ENCODE peak calls at places on chromosome 13, in four cellular contexts. One of them, this sample, is unnamed.

GRCh38 chr13:99197257-99197651 is 3.4 kb upstream of the UBAC2 start:
- DNase-seq in neural progenitor cell: no peak
- DNase-seq in fibroblast of lung: no peak
- DNase-seq in AG04450: no peak
- DNase-seq in this sample: no peak

GRCh38 chr13:95677564-95678386 is 836 bp downstream of the DNAJC3 start:
- DNase-seq in AG04450: no peak
- DNase-seq in neural progenitor cell: peak
- DNase-seq in fibroblast of lung: peak
- DNase-seq in this sample: peak

GRCh38 chr13:61036715-61037114 is 378.9 kb downstream of the PCDH20 start:
- DNase-seq in AG04450: no peak
- DNase-seq in fibroblast of lung: peak
- DNase-seq in neural progenitor cell: no peak
- DNase-seq in this sample: no peak

GRCh38 chr13:41649659-41650058 is 192.3 kb downstream of the RGCC start:
- DNase-seq in neural progenitor cell: peak
- DNase-seq in AG04450: no peak
- DNase-seq in fibroblast of lung: peak
- DNase-seq in this sample: no peak

GRCh38 chr13:39656325-39656677 is 839 bp downstream of the COG6 start:
- DNase-seq in neural progenitor cell: peak
- DNase-seq in fibroblast of lung: no peak
- DNase-seq in AG04450: no peak
- DNase-seq in this sample: no peak

GRCh38 chr13:97267418-97268059 is 45.4 kb downstream of the MBNL2 start:
- DNase-seq in fibroblast of lung: peak
- DNase-seq in AG04450: no peak
- DNase-seq in neural progenitor cell: peak
- DNase-seq in this sample: no peak

GRCh38 chr13:33181264-33181663 is 104.3 kb downstream of the STARD13 start:
- DNase-seq in fibroblast of lung: no peak
- DNase-seq in neural progenitor cell: no peak
- DNase-seq in AG04450: no peak
- DNase-seq in this sample: no peak

GRCh38 chr13:31264146-31264545 is 64.4 kb downstream of the B3GLCT start:
- DNase-seq in neural progenitor cell: no peak
- DNase-seq in fibroblast of lung: no peak
- DNase-seq in AG04450: no peak
- DNase-seq in this sample: no peak

GRCh38 chr13:19161308-19161707 is 20.3 kb downstream of the TUBA3C start:
- DNase-seq in neural progenitor cell: no peak
- DNase-seq in AG04450: no peak
- DNase-seq in fibroblast of lung: no peak
- DNase-seq in this sample: no peak

GRCh38 chr13:34256236-34256635 is 438.3 kb downstream of the RFC3 start:
- DNase-seq in AG04450: no peak
- DNase-seq in neural progenitor cell: no peak
- DNase-seq in fibroblast of lung: no peak
- DNase-seq in this sample: no peak

GRCh38 chr13:20945952-20946383 is 43.4 kb upstream of the XPO4 start:
- DNase-seq in AG04450: no peak
- DNase-seq in neural progenitor cell: peak
- DNase-seq in fibroblast of lung: peak
- DNase-seq in this sample: peak

GRCh38 chr13:29859971-29860370 is 9.6 kb upstream of the UBL3 start:
- DNase-seq in AG04450: no peak
- DNase-seq in fibroblast of lung: peak
- DNase-seq in neural progenitor cell: no peak
- DNase-seq in this sample: no peak

GRCh38 chr13:23699271-23699670 is 129.1 kb downstream of the TNFRSF19 start:
- DNase-seq in AG04450: no peak
- DNase-seq in fibroblast of lung: no peak
- DNase-seq in neural progenitor cell: no peak
- DNase-seq in this sample: no peak

GRCh38 chr13:25097426-25097825 is 1.5 kb downstream of the PABPC3 start:
- DNase-seq in fibroblast of lung: no peak
- DNase-seq in neural progenitor cell: no peak
- DNase-seq in AG04450: no peak
- DNase-seq in this sample: no peak

GRCh38 chr13:25095862-25096453 is at the start of gene PABPC3:
- DNase-seq in AG04450: no peak
- DNase-seq in neural progenitor cell: no peak
- DNase-seq in fibroblast of lung: no peak
- DNase-seq in this sample: no peak
- H3K4me3 ChIP-seq in AG04450: peak
- H3K4me3 ChIP-seq in neural progenitor cell: no peak
- H3K4me3 ChIP-seq in fibroblast of lung: peak
- H3K4me3 ChIP-seq in this sample: peak

DNA sequence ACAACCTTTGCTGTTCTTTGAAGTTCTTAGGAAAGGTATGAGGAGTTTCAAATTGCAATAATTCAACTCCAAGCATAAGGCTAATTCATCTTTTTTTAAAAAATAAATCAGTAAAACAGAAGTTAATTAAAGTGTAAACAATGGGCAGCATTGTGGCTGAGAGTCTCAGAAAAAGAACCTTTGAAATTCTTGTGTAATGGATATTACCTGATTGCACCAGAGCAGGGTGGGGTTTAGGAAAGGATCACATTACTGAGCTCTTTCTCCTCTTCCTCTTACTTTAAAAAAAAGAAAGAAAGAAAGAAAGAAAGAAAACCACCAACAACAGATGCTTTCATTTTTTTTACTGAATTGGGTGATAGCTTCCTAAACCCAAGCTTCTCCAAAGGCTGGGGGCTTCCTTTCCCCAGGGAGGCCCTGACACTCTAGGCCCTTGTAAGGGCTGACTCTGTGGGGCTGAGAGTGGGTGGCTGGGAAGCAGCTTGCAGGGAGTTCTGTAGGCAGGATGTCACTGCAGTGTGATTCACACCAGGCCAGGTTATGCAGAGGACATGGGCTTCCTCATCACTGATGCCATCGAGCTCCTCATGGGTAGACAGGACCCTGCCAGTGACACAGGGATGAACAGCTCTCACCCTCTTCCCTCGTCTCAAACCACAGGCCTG is 564.5 kb downstream of the FGF9 start:
- DNase-seq in fibroblast of lung: no peak
- DNase-seq in neural progenitor cell: peak
- DNase-seq in AG04450: no peak
- DNase-seq in this sample: no peak
- H3K27ac ChIP-seq in fibroblast of lung: no peak
- H3K27ac ChIP-seq in neural progenitor cell: no peak
- H3K27ac ChIP-seq in AG04450: no peak
- H3K27ac ChIP-seq in this sample: no peak

GRCh38 chr13:50075619-50076097 is 60.4 kb downstream of the KCNRG start:
- DNase-seq in fibroblast of lung: no peak
- DNase-seq in neural progenitor cell: no peak
- DNase-seq in AG04450: no peak
- DNase-seq in this sample: no peak
- H3K4me3 ChIP-seq in fibroblast of lung: peak
- H3K4me3 ChIP-seq in neural progenitor cell: no peak
- H3K4me3 ChIP-seq in AG04450: no peak
- H3K4me3 ChIP-seq in this sample: no peak

GRCh38 chr13:110000534-110001345 is 214.4 kb upstream of the IRS2 start:
- DNase-seq in fibroblast of lung: peak
- DNase-seq in neural progenitor cell: no peak
- DNase-seq in AG04450: no peak
- DNase-seq in this sample: no peak
- H3K27ac ChIP-seq in fibroblast of lung: no peak
- H3K27ac ChIP-seq in neural progenitor cell: no peak
- H3K27ac ChIP-seq in AG04450: peak
- H3K27ac ChIP-seq in this sample: no peak

DNA sequence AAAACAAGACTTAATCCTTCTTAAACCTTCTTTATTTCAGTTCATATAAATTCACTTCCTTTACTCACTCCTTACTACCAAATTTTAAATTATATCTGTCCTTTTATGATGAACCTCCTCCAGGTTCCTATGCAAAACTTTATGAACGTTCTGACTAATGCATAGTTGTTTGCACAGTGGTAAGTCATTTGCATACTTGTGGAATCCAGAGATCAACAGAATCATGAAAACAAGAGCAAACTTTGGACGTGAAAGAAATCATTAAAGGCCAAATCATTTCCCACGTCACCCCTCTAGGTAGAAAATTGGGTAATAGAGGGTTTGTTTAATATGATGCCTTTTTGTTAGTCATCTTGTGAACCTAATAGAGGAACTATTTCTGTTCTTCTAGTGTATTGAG is 32.3 kb upstream of the MYCBP2 start:
- DNase-seq in AG04450: no peak
- DNase-seq in fibroblast of lung: peak
- DNase-seq in neural progenitor cell: no peak
- DNase-seq in this sample: no peak
- H3K4me3 ChIP-seq in AG04450: no peak
- H3K4me3 ChIP-seq in fibroblast of lung: no peak
- H3K4me3 ChIP-seq in neural progenitor cell: no peak
- H3K4me3 ChIP-seq in this sample: no peak

GRCh38 chr13:103101500-103101899 is 35.3 kb upstream of the SLC10A2 start:
- DNase-seq in AG04450: no peak
- DNase-seq in fibroblast of lung: no peak
- DNase-seq in neural progenitor cell: no peak
- DNase-seq in this sample: no peak

GRCh38 chr13:103099894-103100293 is 33.7 kb upstream of the SLC10A2 start:
- DNase-seq in AG04450: no peak
- DNase-seq in neural progenitor cell: no peak
- DNase-seq in fibroblast of lung: no peak
- DNase-seq in this sample: no peak

GRCh38 chr13:103101902-103102301 is 35.7 kb upstream of the SLC10A2 start:
- DNase-seq in AG04450: no peak
- DNase-seq in fibroblast of lung: no peak
- DNase-seq in neural progenitor cell: no peak
- DNase-seq in this sample: no peak

GRCh38 chr13:103102482-103102881 is 36.3 kb upstream of the SLC10A2 start:
- DNase-seq in AG04450: no peak
- DNase-seq in neural progenitor cell: no peak
- DNase-seq in fibroblast of lung: peak
- DNase-seq in this sample: no peak

DNA sequence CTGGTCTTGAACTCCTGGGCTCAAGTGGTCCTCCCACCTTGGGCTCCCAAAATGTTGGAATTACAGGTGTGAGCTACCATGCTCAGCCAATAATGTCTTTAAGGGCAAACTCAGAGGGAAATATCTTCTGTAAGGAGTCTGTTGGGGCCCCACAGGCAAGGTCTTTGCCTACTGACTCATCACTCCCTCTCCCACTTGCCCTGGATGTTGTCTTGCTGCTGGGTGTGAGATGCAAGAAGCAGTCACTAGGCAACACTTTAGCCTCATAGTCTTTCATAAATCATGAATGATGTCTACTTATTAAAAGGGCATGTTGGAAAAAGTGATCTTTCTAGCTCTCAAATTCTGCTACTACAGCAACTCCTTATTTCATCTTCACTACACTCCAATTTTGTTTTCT is 34.6 kb upstream of the SLC10A2 start:
- DNase-seq in AG04450: no peak
- DNase-seq in neural progenitor cell: no peak
- DNase-seq in fibroblast of lung: no peak
- DNase-seq in this sample: no peak
- H3K27ac ChIP-seq in AG04450: no peak
- H3K27ac ChIP-seq in neural progenitor cell: no peak
- H3K27ac ChIP-seq in fibroblast of lung: no peak
- H3K27ac ChIP-seq in this sample: no peak

GRCh38 chr13:36839981-36840380 is 21.0 kb downstream of the RFXAP start:
- DNase-seq in neural progenitor cell: no peak
- DNase-seq in AG04450: no peak
- DNase-seq in fibroblast of lung: no peak
- DNase-seq in this sample: no peak
- H3K4me3 ChIP-seq in neural progenitor cell: no peak
- H3K4me3 ChIP-seq in AG04450: no peak
- H3K4me3 ChIP-seq in fibroblast of lung: no peak
- H3K4me3 ChIP-seq in this sample: no peak

This sample was measured in right cardiac atrium.